ENCODE peak calls at places on chromosomes 13 and 19, in seven cellular contexts. One of them, this sample, is unnamed.

GRCh38 chr19:21482863-21483276 is 22.5 kb upstream of the ZNF429 start:
- DNase-seq in astrocyte: peak
- DNase-seq in HCT116: peak
- DNase-seq in GM23248: peak
- DNase-seq in hepatocyte: peak
- DNase-seq in neural progenitor cell: peak
- DNase-seq in HepG2: peak
- DNase-seq in this sample: peak

GRCh38 chr13:74074723-74075122 is 59.5 kb downstream of the KLF12 start:
- DNase-seq in astrocyte: peak
- DNase-seq in HCT116: no peak
- DNase-seq in GM23248: peak
- DNase-seq in hepatocyte: no peak
- DNase-seq in neural progenitor cell: no peak
- DNase-seq in HepG2: no peak
- DNase-seq in this sample: peak

GRCh38 chr19:46755077-46755852 is 9.0 kb upstream of the STRN4 start:
- DNase-seq in astrocyte: no peak
- DNase-seq in HCT116: no peak
- DNase-seq in GM23248: peak
- DNase-seq in hepatocyte: no peak
- DNase-seq in neural progenitor cell: no peak
- DNase-seq in HepG2: no peak
- DNase-seq in this sample: peak

GRCh38 chr19:45952691-45953505 is 20.8 kb downstream of the NOVA2 start:
- DNase-seq in astrocyte: peak
- DNase-seq in HCT116: no peak
- DNase-seq in GM23248: peak
- DNase-seq in hepatocyte: peak
- DNase-seq in neural progenitor cell: peak
- DNase-seq in HepG2: no peak
- DNase-seq in this sample: no peak

GRCh38 chr19:55113570-55114039 is 3.8 kb downstream of the PPP1R12C start:
- DNase-seq in astrocyte: peak
- DNase-seq in HCT116: no peak
- DNase-seq in GM23248: peak
- DNase-seq in hepatocyte: peak
- DNase-seq in neural progenitor cell: peak
- DNase-seq in HepG2: peak
- DNase-seq in this sample: peak

GRCh38 chr13:49777746-49778614 is 14.5 kb downstream of the KPNA3 start:
- DNase-seq in astrocyte: no peak
- DNase-seq in HCT116: no peak
- DNase-seq in GM23248: no peak
- DNase-seq in hepatocyte: no peak
- DNase-seq in neural progenitor cell: no peak
- DNase-seq in HepG2: no peak
- DNase-seq in this sample: no peak

GRCh38 chr13:50801087-50801931 is 42.2 kb downstream of the DLEU7 start:
- DNase-seq in astrocyte: peak
- DNase-seq in HCT116: peak
- DNase-seq in GM23248: peak
- DNase-seq in hepatocyte: peak
- DNase-seq in neural progenitor cell: peak
- DNase-seq in HepG2: peak
- DNase-seq in this sample: peak

GRCh38 chr19:7748756-7749155 is 1.4 kb upstream of the CD209 start:
- DNase-seq in astrocyte: no peak
- DNase-seq in HCT116: peak
- DNase-seq in GM23248: peak
- DNase-seq in hepatocyte: no peak
- DNase-seq in neural progenitor cell: no peak
- DNase-seq in HepG2: peak
- DNase-seq in this sample: peak

GRCh38 chr13:49366841-49367240 is 77.0 kb downstream of the CAB39L start:
- DNase-seq in astrocyte: peak
- DNase-seq in HCT116: no peak
- DNase-seq in GM23248: peak
- DNase-seq in hepatocyte: no peak
- DNase-seq in neural progenitor cell: no peak
- DNase-seq in HepG2: no peak
- DNase-seq in this sample: no peak

GRCh38 chr13:27619093-27619705 is 1.1 kb downstream of the LNX2 start:
- DNase-seq in astrocyte: peak
- DNase-seq in HCT116: no peak
- DNase-seq in GM23248: peak
- DNase-seq in hepatocyte: no peak
- DNase-seq in neural progenitor cell: no peak
- DNase-seq in HepG2: peak
- DNase-seq in this sample: peak

GRCh38 chr13:31355001-31355400 is 155.2 kb downstream of the B3GLCT start:
- DNase-seq in astrocyte: no peak
- DNase-seq in HCT116: no peak
- DNase-seq in GM23248: no peak
- DNase-seq in hepatocyte: no peak
- DNase-seq in neural progenitor cell: no peak
- DNase-seq in HepG2: no peak
- DNase-seq in this sample: no peak

GRCh38 chr13:107233541-107233940 is 665.6 kb upstream of the ARGLU1 start:
- DNase-seq in astrocyte: no peak
- DNase-seq in HCT116: no peak
- DNase-seq in GM23248: no peak
- DNase-seq in hepatocyte: no peak
- DNase-seq in neural progenitor cell: no peak
- DNase-seq in HepG2: no peak
- DNase-seq in this sample: no peak

GRCh38 chr13:30105381-30105780 is 202.0 kb downstream of the KATNAL1 start:
- DNase-seq in astrocyte: no peak
- DNase-seq in HCT116: no peak
- DNase-seq in GM23248: no peak
- DNase-seq in hepatocyte: peak
- DNase-seq in neural progenitor cell: peak
- DNase-seq in HepG2: no peak
- DNase-seq in this sample: no peak

GRCh38 chr13:40477623-40478608 is 188.5 kb downstream of the FOXO1 start:
- DNase-seq in astrocyte: peak
- DNase-seq in HCT116: no peak
- DNase-seq in GM23248: no peak
- DNase-seq in hepatocyte: no peak
- DNase-seq in neural progenitor cell: peak
- DNase-seq in HepG2: peak
- DNase-seq in this sample: peak

GRCh38 chr13:23372264-23372905 is 61.1 kb downstream of the SACS start:
- DNase-seq in astrocyte: peak
- DNase-seq in HCT116: no peak
- DNase-seq in GM23248: peak
- DNase-seq in hepatocyte: no peak
- DNase-seq in neural progenitor cell: no peak
- DNase-seq in HepG2: no peak
- DNase-seq in this sample: peak

GRCh38 chr13:23365652-23366051 is 67.8 kb downstream of the SACS start:
- DNase-seq in astrocyte: peak
- DNase-seq in HCT116: no peak
- DNase-seq in GM23248: no peak
- DNase-seq in hepatocyte: no peak
- DNase-seq in neural progenitor cell: no peak
- DNase-seq in HepG2: no peak
- DNase-seq in this sample: no peak

DNA sequence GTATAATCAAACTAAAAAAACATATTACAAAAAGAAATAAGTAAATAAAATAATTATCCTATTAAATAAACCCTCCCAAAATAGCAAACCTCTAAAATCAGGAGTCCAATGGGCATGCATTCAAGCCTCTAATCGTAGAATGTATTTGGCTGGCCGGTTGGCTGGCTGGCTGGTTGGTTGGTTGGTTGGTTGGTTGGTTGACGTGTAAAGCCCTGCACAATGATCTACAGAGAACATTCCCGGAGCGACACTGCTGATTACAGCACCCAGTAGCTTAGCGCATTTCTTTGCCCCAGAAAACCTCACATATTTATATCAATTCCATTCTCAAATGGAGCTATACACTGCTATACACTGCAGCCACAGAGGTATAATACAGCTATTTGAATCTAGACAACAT is 65.6 kb downstream of the SACS start:
- DNase-seq in astrocyte: no peak
- DNase-seq in HCT116: no peak
- DNase-seq in GM23248: no peak
- DNase-seq in hepatocyte: no peak
- DNase-seq in neural progenitor cell: no peak
- DNase-seq in HepG2: no peak
- DNase-seq in this sample: no peak
- TF ChIP-seq EZH2 in astrocyte: no peak
- TF ChIP-seq EZH2 in HCT116: no peak
- TF ChIP-seq EZH2 in GM23248: no peak
- TF ChIP-seq EZH2 in hepatocyte: no peak
- TF ChIP-seq EZH2 in neural progenitor cell: no peak
- TF ChIP-seq EZH2 in HepG2: no peak
- TF ChIP-seq EZH2 in this sample: no peak

GRCh38 chr13:77698211-77699058 is 948 bp downstream of the SLAIN1 start:
- DNase-seq in astrocyte: no peak
- DNase-seq in HCT116: no peak
- DNase-seq in GM23248: peak
- DNase-seq in hepatocyte: peak
- DNase-seq in neural progenitor cell: peak
- DNase-seq in HepG2: no peak
- DNase-seq in this sample: peak
- TF ChIP-seq EZH2 in astrocyte: peak
- TF ChIP-seq EZH2 in HCT116: no peak
- TF ChIP-seq EZH2 in GM23248: no peak
- TF ChIP-seq EZH2 in hepatocyte: no peak
- TF ChIP-seq EZH2 in neural progenitor cell: no peak
- TF ChIP-seq EZH2 in HepG2: peak
- TF ChIP-seq EZH2 in this sample: peak

GRCh38 chr19:1471514-1472107 is 7.4 kb downstream of the C19orf25 start:
- DNase-seq in astrocyte: no peak
- DNase-seq in HCT116: no peak
- DNase-seq in GM23248: peak
- DNase-seq in hepatocyte: no peak
- DNase-seq in neural progenitor cell: peak
- DNase-seq in HepG2: no peak
- DNase-seq in this sample: no peak
- TF ChIP-seq EZH2 in astrocyte: peak
- TF ChIP-seq EZH2 in HCT116: no peak
- TF ChIP-seq EZH2 in GM23248: no peak
- TF ChIP-seq EZH2 in hepatocyte: no peak
- TF ChIP-seq EZH2 in neural progenitor cell: no peak
- TF ChIP-seq EZH2 in HepG2: no peak
- TF ChIP-seq EZH2 in this sample: no peak

GRCh38 chr19:17948967-17949930 is 16.4 kb downstream of the CCDC124 start:
- DNase-seq in astrocyte: no peak
- DNase-seq in HCT116: no peak
- DNase-seq in GM23248: no peak
- DNase-seq in hepatocyte: no peak
- DNase-seq in neural progenitor cell: peak
- DNase-seq in HepG2: no peak
- DNase-seq in this sample: no peak
- TF ChIP-seq EZH2 in astrocyte: peak
- TF ChIP-seq EZH2 in HCT116: no peak
- TF ChIP-seq EZH2 in GM23248: peak
- TF ChIP-seq EZH2 in hepatocyte: peak
- TF ChIP-seq EZH2 in neural progenitor cell: peak
- TF ChIP-seq EZH2 in HepG2: peak
- TF ChIP-seq EZH2 in this sample: peak

GRCh38 chr19:39084732-39085080 is 538 bp downstream of the ACP7 start:
- DNase-seq in astrocyte: no peak
- DNase-seq in HCT116: no peak
- DNase-seq in GM23248: peak
- DNase-seq in hepatocyte: no peak
- DNase-seq in neural progenitor cell: peak
- DNase-seq in HepG2: no peak
- DNase-seq in this sample: no peak

GRCh38 chr19:39082745-39083598 is 1.2 kb upstream of the ACP7 start:
- DNase-seq in astrocyte: no peak
- DNase-seq in HCT116: no peak
- DNase-seq in GM23248: no peak
- DNase-seq in hepatocyte: no peak
- DNase-seq in neural progenitor cell: no peak
- DNase-seq in HepG2: no peak
- DNase-seq in this sample: no peak

GRCh38 chr19:39085392-39085791 is 1.2 kb downstream of the ACP7 start:
- DNase-seq in astrocyte: no peak
- DNase-seq in HCT116: no peak
- DNase-seq in GM23248: no peak
- DNase-seq in hepatocyte: no peak
- DNase-seq in neural progenitor cell: no peak
- DNase-seq in HepG2: no peak
- DNase-seq in this sample: no peak

GRCh38 chr19:39083599-39083982 is 577 bp upstream of the ACP7 start:
- DNase-seq in astrocyte: no peak
- DNase-seq in HCT116: no peak
- DNase-seq in GM23248: peak
- DNase-seq in hepatocyte: no peak
- DNase-seq in neural progenitor cell: no peak
- DNase-seq in HepG2: no peak
- DNase-seq in this sample: peak

DNA sequence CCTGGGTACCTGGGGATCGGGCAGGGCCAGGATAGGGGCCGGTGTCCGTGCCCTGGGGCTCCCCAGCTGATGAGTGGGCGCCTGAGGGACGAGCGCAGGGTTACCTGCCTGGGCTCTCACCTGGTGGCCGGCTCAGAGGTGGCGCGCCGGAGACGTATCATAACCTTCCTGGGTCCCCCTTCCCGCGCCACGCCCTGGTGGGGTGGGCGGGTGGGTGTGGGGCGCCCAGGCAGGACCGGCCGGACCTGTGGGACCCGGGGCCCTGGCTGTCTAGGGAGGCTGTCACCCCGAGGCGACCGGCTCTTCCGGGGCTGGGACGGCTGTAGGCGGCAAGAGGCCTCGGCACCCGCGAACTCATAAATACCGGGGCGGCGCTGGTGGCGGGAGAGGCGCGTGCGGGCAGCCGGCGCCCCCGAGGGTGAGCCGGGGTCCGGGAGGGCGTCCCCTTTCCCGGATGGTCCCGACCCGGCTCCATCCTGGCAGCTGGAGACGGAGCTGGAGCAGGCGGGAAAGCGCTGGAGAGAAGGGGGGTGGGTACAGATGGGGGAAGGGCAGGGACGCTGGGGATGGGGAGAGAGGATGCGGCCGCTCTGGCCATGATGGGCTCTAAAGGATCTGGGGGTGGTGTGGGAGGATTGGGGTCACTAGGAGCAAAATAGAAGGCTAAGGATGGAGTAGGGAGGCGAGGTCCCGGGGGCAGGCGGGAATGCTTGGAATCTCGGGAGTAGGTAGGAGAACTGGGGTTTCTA is at the start of gene ACP7:
- DNase-seq in astrocyte: no peak
- DNase-seq in HCT116: no peak
- DNase-seq in GM23248: peak
- DNase-seq in hepatocyte: peak
- DNase-seq in neural progenitor cell: peak
- DNase-seq in HepG2: no peak
- DNase-seq in this sample: no peak
- TF ChIP-seq EZH2 in astrocyte: peak
- TF ChIP-seq EZH2 in HCT116: no peak
- TF ChIP-seq EZH2 in GM23248: no peak
- TF ChIP-seq EZH2 in hepatocyte: no peak
- TF ChIP-seq EZH2 in neural progenitor cell: peak
- TF ChIP-seq EZH2 in HepG2: no peak
- TF ChIP-seq EZH2 in this sample: peak

This sample was measured in endothelial cell of umbilical vein.